ENCODE peak calls at places on chromosome 17, in six cellular contexts. One of them, this sample, is unnamed.

GRCh38 chr17:28225271-28225670 is 93.7 kb upstream of the TMEM97 start:
- DNase-seq in skeletal muscle cell: no peak
- DNase-seq in naive B cell: no peak
- DNase-seq in HTR-8/SVneo: no peak
- DNase-seq in Right ventricle myocardium inferior: no peak
- DNase-seq in T-helper 9 cell: no peak
- DNase-seq in this sample: no peak

GRCh38 chr17:180380-181212 is 854 bp downstream of the DOC2B start:
- DNase-seq in skeletal muscle cell: no peak
- DNase-seq in naive B cell: no peak
- DNase-seq in HTR-8/SVneo: no peak
- DNase-seq in Right ventricle myocardium inferior: peak
- DNase-seq in T-helper 9 cell: no peak
- DNase-seq in this sample: peak

GRCh38 chr17:35265071-35265470 is 22.2 kb downstream of the SLFN5 start:
- DNase-seq in skeletal muscle cell: no peak
- DNase-seq in naive B cell: no peak
- DNase-seq in HTR-8/SVneo: no peak
- DNase-seq in Right ventricle myocardium inferior: no peak
- DNase-seq in T-helper 9 cell: no peak
- DNase-seq in this sample: no peak

GRCh38 chr17:1147664-1148063 is 32.1 kb downstream of the ABR start:
- DNase-seq in skeletal muscle cell: no peak
- DNase-seq in naive B cell: no peak
- DNase-seq in HTR-8/SVneo: peak
- DNase-seq in Right ventricle myocardium inferior: no peak
- DNase-seq in T-helper 9 cell: no peak
- DNase-seq in this sample: peak

GRCh38 chr17:66255527-66255971 is 26.3 kb upstream of the APOH start:
- DNase-seq in skeletal muscle cell: no peak
- DNase-seq in naive B cell: no peak
- DNase-seq in HTR-8/SVneo: no peak
- DNase-seq in Right ventricle myocardium inferior: no peak
- DNase-seq in T-helper 9 cell: no peak
- DNase-seq in this sample: no peak

GRCh38 chr17:46872421-46872820 is 21.0 kb downstream of the WNT9B start:
- DNase-seq in skeletal muscle cell: no peak
- DNase-seq in naive B cell: no peak
- DNase-seq in HTR-8/SVneo: no peak
- DNase-seq in Right ventricle myocardium inferior: no peak
- DNase-seq in T-helper 9 cell: no peak
- DNase-seq in this sample: no peak

GRCh38 chr17:27466748-27467375 is 10.6 kb downstream of the KSR1 start:
- DNase-seq in skeletal muscle cell: no peak
- DNase-seq in naive B cell: no peak
- DNase-seq in HTR-8/SVneo: no peak
- DNase-seq in Right ventricle myocardium inferior: peak
- DNase-seq in T-helper 9 cell: no peak
- DNase-seq in this sample: no peak

GRCh38 chr17:31313982-31314787 is at the start of gene EVI2B:
- DNase-seq in skeletal muscle cell: no peak
- DNase-seq in naive B cell: peak
- DNase-seq in HTR-8/SVneo: no peak
- DNase-seq in Right ventricle myocardium inferior: no peak
- DNase-seq in T-helper 9 cell: no peak
- DNase-seq in this sample: no peak